ENCODE peak calls at places on chromosomes 16 and 17, in ten cellular contexts. Q is adipocyte, L is activated T-cell treated with anti-CD3 and anti-CD28 coated beads for 1 hour, S is posterior cingulate gyrus, F is HT1080, W is EH, O is LoVo, J is GM23248, U is substantia nigra, D is left colon. X is an unnamed sample.

GRCh38 chr16:17371014-17371296 is 99.8 kb downstream of the XYLT1 start:
- DNase-seq in Q (no peak), L (no peak), S (no peak), F (no peak), W (no peak), O (no peak), J (no peak), U (no peak), D (no peak), X (no peak)

GRCh38 chr17:4143563-4144410 is 790 bp downstream of the CYB5D2 start:
- DNase-seq in Q (peak), L (peak), S (peak), F (peak), W (peak), O (peak), J (peak), U (peak), D (peak), X (peak)

GRCh38 chr16:12474794-12475410 is 328.8 kb downstream of the CPPED1 start:
- DNase-seq in Q (no peak), L (no peak), S (no peak), F (no peak), W (no peak), O (no peak), J (no peak), U (no peak), D (no peak), X (no peak)

GRCh38 chr17:39705786-39706348 is 6.0 kb downstream of the ERBB2 start:
- DNase-seq in Q (no peak), L (no peak), S (no peak), F (no peak), W (no peak), O (peak), J (no peak), U (no peak), D (peak), X (no peak)

GRCh38 chr16:21263640-21264211 is 14.4 kb downstream of the CRYM start:
- DNase-seq in Q (peak), L (no peak), S (no peak), F (no peak), W (peak), O (peak), J (peak), U (no peak), D (peak), X (no peak)

GRCh38 chr16:11128211-11129123 is 127.5 kb downstream of the SOCS1 start:
- DNase-seq in Q (peak), L (no peak), S (no peak), F (no peak), W (peak), O (no peak), J (peak), U (no peak), D (no peak), X (no peak)

GRCh38 chr17:57485566-57485865 is 229.2 kb downstream of the MSI2 start:
- DNase-seq in Q (no peak), L (no peak), S (no peak), F (peak), W (peak), O (no peak), J (no peak), U (no peak), D (no peak), X (no peak)

GRCh38 chr16:57472665-57473060 is 10.2 kb downstream of the POLR2C start:
- DNase-seq in Q (no peak), L (no peak), S (no peak), F (no peak), W (no peak), O (no peak), J (no peak), U (no peak), D (no peak), X (no peak)

GRCh38 chr16:17273142-17273561 is 197.6 kb downstream of the XYLT1 start:
- DNase-seq in Q (peak), L (no peak), S (no peak), F (peak), W (peak), O (peak), J (peak), U (no peak), D (no peak), X (no peak)

GRCh38 chr16:79564594-79565210 is 35.8 kb downstream of the MAF start:
- DNase-seq in Q (no peak), L (no peak), S (no peak), F (no peak), W (no peak), O (no peak), J (no peak), U (no peak), D (no peak), X (no peak)

GRCh38 chr17:32876414-32877163 is at the start of gene MYO1D:
- DNase-seq in Q (peak), L (peak), S (peak), F (peak), W (peak), O (peak), J (peak), U (peak), D (peak), X (peak)

GRCh38 chr16:68790130-68790761 is 53.1 kb upstream of the TANGO6 start:
- DNase-seq in Q (peak), L (no peak), S (no peak), F (peak), W (peak), O (peak), J (peak), U (no peak), D (no peak), X (no peak)

GRCh38 chr17:82043507-82043906 is 6.0 kb upstream of the DCXR start:
- DNase-seq in Q (no peak), L (no peak), S (no peak), F (no peak), W (no peak), O (no peak), J (no peak), U (no peak), D (no peak), X (no peak)

GRCh38 chr17:40931311-40931710 is 6.1 kb downstream of the KRT23 start:
- DNase-seq in Q (no peak), L (no peak), S (no peak), F (no peak), W (no peak), O (no peak), J (no peak), U (no peak), D (no peak), X (no peak)

GRCh38 chr16:57098188-57098841 is 5.9 kb downstream of the CPNE2 start:
- DNase-seq in Q (no peak), L (no peak), S (no peak), F (no peak), W (no peak), O (no peak), J (no peak), U (no peak), D (no peak), X (no peak)

GRCh38 chr17:75271955-75272847 is 1.2 kb upstream of the MIF4GD start:
- DNase-seq in Q (peak), L (no peak), S (peak), F (no peak), W (peak), O (no peak), J (peak), U (peak), D (no peak), X (no peak)

GRCh38 chr16:85206472-85207356 is 94.4 kb upstream of the CIBAR2 start:
- DNase-seq in Q (no peak), L (no peak), S (peak), F (no peak), W (peak), O (no peak), J (peak), U (peak), D (peak), X (peak)

GRCh38 chr16:56889206-56889605 is 24.2 kb downstream of the SLC12A3 start:
- DNase-seq in Q (no peak), L (no peak), S (no peak), F (no peak), W (no peak), O (no peak), J (no peak), U (no peak), D (peak), X (no peak)

GRCh38 chr16:62036101-62036806 is at the start of gene CDH8:
- DNase-seq in Q (no peak), L (no peak), S (peak), F (no peak), W (peak), O (no peak), J (no peak), U (peak), D (no peak), X (peak)

GRCh38 chr16:9102379-9102778 is 10.9 kb downstream of the HAPSTR1 start:
- DNase-seq in Q (peak), L (no peak), S (no peak), F (peak), W (peak), O (no peak), J (peak), U (no peak), D (no peak), X (no peak)

GRCh38 chr17:11122908-11123307 is 118.1 kb upstream of the SHISA6 start:
- DNase-seq in Q (no peak), L (no peak), S (no peak), F (no peak), W (no peak), O (no peak), J (no peak), U (peak), D (peak), X (peak)

GRCh38 chr17:60087882-60088669 is 9.4 kb upstream of the HEATR6 start:
- DNase-seq in Q (peak), L (no peak), S (no peak), F (peak), W (peak), O (peak), J (peak), U (no peak), D (peak), X (no peak)

GRCh38 chr17:15971108-15971507 is 26.2 kb downstream of the ADORA2B start:
- DNase-seq in Q (no peak), L (no peak), S (no peak), F (no peak), W (no peak), O (no peak), J (no peak), U (no peak), D (no peak), X (no peak)

GRCh38 chr16:53159781-53160436 is 105.1 kb downstream of the CHD9 start:
- DNase-seq in Q (peak), L (no peak), S (no peak), F (peak), W (peak), O (peak), J (peak), U (no peak), D (no peak), X (peak)

GRCh38 chr16:23900480-23901177 is 64.8 kb downstream of the PRKCB start:
- DNase-seq in Q (no peak), L (no peak), S (no peak), F (no peak), W (no peak), O (no peak), J (no peak), U (no peak), D (no peak), X (no peak)

GRCh38 chr17:32021618-32021955 is 14.4 kb downstream of the LRRC37B start:
- DNase-seq in Q (no peak), L (no peak), S (no peak), F (no peak), W (peak), O (no peak), J (no peak), U (no peak), D (no peak), X (no peak)